ENCODE peak calls at places on chromosome 17, in eight cellular contexts. H, S, V, J, F, G, X and O are unnamed samples.

GRCh38 chr17:46044286-46044928 is 45.4 kb downstream of the STH start:
- DNase-seq in H (peak), S (peak), V (peak), J (peak), F (peak), G (no peak), X (no peak), O (peak)

GRCh38 chr17:77302682-77303081 is 161.9 kb downstream of the SEC14L1 start:
- DNase-seq in H (no peak), S (no peak), V (no peak), J (no peak), F (no peak), G (no peak), X (no peak), O (no peak)

GRCh38 chr17:18017958-18018357 is 21.0 kb downstream of the ATPAF2 start:
- DNase-seq in H (no peak), S (no peak), V (no peak), J (peak), F (no peak), G (no peak), X (no peak), O (no peak)

GRCh38 chr17:7018331-7018964 is 4.4 kb upstream of the BCL6B start:
- DNase-seq in H (no peak), S (no peak), V (no peak), J (no peak), F (no peak), G (no peak), X (no peak), O (no peak)

GRCh38 chr17:7354262-7354781 is 634 bp upstream of the TMEM95 start:
- DNase-seq in H (peak), S (no peak), V (no peak), J (no peak), F (peak), G (no peak), X (no peak), O (no peak)

GRCh38 chr17:13601317-13601775 is 383 bp downstream of the HS3ST3A1 start:
- DNase-seq in H (peak), S (no peak), V (no peak), J (peak), F (no peak), G (no peak), X (no peak), O (no peak)

GRCh38 chr17:83091257-83092141 is 12.1 kb downstream of the METRNL start:
- DNase-seq in H (no peak), S (no peak), V (no peak), J (no peak), F (no peak), G (no peak), X (no peak), O (no peak)

GRCh38 chr17:68292689-68293040 is 1.4 kb downstream of the ARSG start:
- DNase-seq in H (no peak), S (no peak), V (no peak), J (no peak), F (no peak), G (no peak), X (no peak), O (no peak)

GRCh38 chr17:9419932-9420453 is 155.6 kb downstream of the STX8 start:
- DNase-seq in H (no peak), S (no peak), V (no peak), J (no peak), F (no peak), G (no peak), X (no peak), O (no peak)

GRCh38 chr17:15414502-15415348 is 52.7 kb downstream of the CDRT4 start:
- DNase-seq in H (no peak), S (no peak), V (no peak), J (no peak), F (no peak), G (no peak), X (no peak), O (no peak)

GRCh38 chr17:31275126-31275525 is 21.9 kb downstream of the OMG start:
- DNase-seq in H (no peak), S (no peak), V (no peak), J (no peak), F (no peak), G (no peak), X (no peak), O (no peak)

GRCh38 chr17:32878211-32878610 is 1.3 kb upstream of the MYO1D start:
- DNase-seq in H (peak), S (no peak), V (no peak), J (no peak), F (no peak), G (no peak), X (no peak), O (no peak)

GRCh38 chr17:7704601-7705268 is at the start of gene EFNB3:
- DNase-seq in H (peak), S (peak), V (no peak), J (peak), F (no peak), G (no peak), X (no peak), O (no peak)

GRCh38 chr17:57892820-57893595 is 43.2 kb upstream of the MRPS23 start:
- DNase-seq in H (peak), S (peak), V (peak), J (no peak), F (no peak), G (no peak), X (no peak), O (peak)

GRCh38 chr17:11871773-11872172 is 125.5 kb downstream of the ZNF18 start:
- DNase-seq in H (no peak), S (peak), V (no peak), J (peak), F (no peak), G (no peak), X (no peak), O (no peak)

GRCh38 chr17:78351449-78352006 is 8.3 kb downstream of the SOCS3 start:
- DNase-seq in H (peak), S (peak), V (no peak), J (no peak), F (no peak), G (no peak), X (no peak), O (no peak)

GRCh38 chr17:20151174-20151573 is 142.0 kb downstream of the SPECC1 start:
- DNase-seq in H (no peak), S (no peak), V (no peak), J (no peak), F (no peak), G (no peak), X (no peak), O (no peak)